ENCODE peak calls at places on chromosomes 2 and 18, in seven cellular contexts. L is COR-L47, R is NCI-H2081, A is foreskin fibroblast, P is hepatocyte, U is pancreas, T is endothelial cell of umbilical vein. Z is an unnamed sample.

GRCh38 chr2:11397046-11397445 is 52.6 kb upstream of the ROCK2 start:
- DNase-seq in L (no peak), R (no peak), A (no peak), P (no peak), U (no peak), T (no peak), Z (no peak)

GRCh38 chr2:71882949-71883472 is 264.7 kb downstream of the CYP26B1 start:
- DNase-seq in L (peak), R (no peak), A (peak), P (peak), U (peak), T (peak), Z (no peak)

GRCh38 chr18:3264362-3264761 is 2.4 kb downstream of the MYL12B start:
- DNase-seq in L (no peak), R (no peak), A (no peak), P (peak), U (no peak), T (no peak), Z (no peak)

GRCh38 chr2:155377178-155377780 is 678.8 kb downstream of the KCNJ3 start:
- DNase-seq in L (peak), R (peak), A (no peak), P (peak), U (no peak), T (peak), Z (peak)

GRCh38 chr18:68072744-68073143 is 556.2 kb upstream of the DSEL start:
- DNase-seq in L (no peak), R (no peak), A (no peak), P (no peak), U (no peak), T (no peak), Z (no peak)

GRCh38 chr2:134446431-134447091 is 192.7 kb downstream of the MGAT5 start:
- DNase-seq in L (no peak), R (no peak), A (peak), P (no peak), U (no peak), T (peak), Z (no peak)

GRCh38 chr18:57533901-57534300 is 52.6 kb downstream of the FECH start:
- DNase-seq in L (no peak), R (no peak), A (no peak), P (no peak), U (no peak), T (no peak), Z (no peak)

GRCh38 chr2:9556121-9556869 is 665 bp upstream of the ADAM17 start:
- DNase-seq in L (no peak), R (no peak), A (no peak), P (no peak), U (no peak), T (peak), Z (peak)

GRCh38 chr18:1015777-1016176 is 111.1 kb downstream of the ADCYAP1 start:
- DNase-seq in L (no peak), R (no peak), A (no peak), P (no peak), U (no peak), T (no peak), Z (no peak)

GRCh38 chr2:235050992-235051351 is 99.2 kb downstream of the SH3BP4 start:
- DNase-seq in L (peak), R (peak), A (peak), P (peak), U (peak), T (peak), Z (peak)

GRCh38 chr18:58394046-58394445 is 234.8 kb downstream of the ALPK2 start:
- DNase-seq in L (no peak), R (no peak), A (no peak), P (no peak), U (no peak), T (no peak), Z (no peak)

GRCh38 chr2:205934443-205934842 is 151.5 kb downstream of the INO80D start:
- DNase-seq in L (no peak), R (no peak), A (no peak), P (no peak), U (no peak), T (no peak), Z (no peak)

GRCh38 chr2:47559079-47559684 is 156.2 kb downstream of the MSH2 start:
- DNase-seq in L (no peak), R (no peak), A (peak), P (peak), U (no peak), T (no peak), Z (no peak)

GRCh38 chr2:239244625-239245024 is 156.2 kb downstream of the HDAC4 start:
- DNase-seq in L (no peak), R (no peak), A (no peak), P (no peak), U (no peak), T (no peak), Z (no peak)

GRCh38 chr2:31992025-31992566 is 18.7 kb downstream of the MEMO1 start:
- DNase-seq in L (no peak), R (no peak), A (no peak), P (no peak), U (no peak), T (no peak), Z (no peak)

GRCh38 chr2:177799531-177799930 is 273.0 kb downstream of the PDE11A start:
- DNase-seq in L (peak), R (peak), A (no peak), P (peak), U (no peak), T (peak), Z (peak)

GRCh38 chr2:70679244-70679643 is 88.8 kb downstream of the ADD2 start:
- DNase-seq in L (no peak), R (no peak), A (no peak), P (no peak), U (no peak), T (no peak), Z (no peak)

GRCh38 chr2:96092896-96093295 is 23.5 kb downstream of the ADRA2B start:
- DNase-seq in L (no peak), R (no peak), A (no peak), P (no peak), U (peak), T (no peak), Z (no peak)

GRCh38 chr18:51077217-51077616 is 47.2 kb downstream of the SMAD4 start:
- DNase-seq in L (no peak), R (no peak), A (peak), P (no peak), U (no peak), T (no peak), Z (no peak)

GRCh38 chr2:5076599-5076998 is 615.6 kb upstream of the SOX11 start:
- DNase-seq in L (no peak), R (no peak), A (no peak), P (no peak), U (no peak), T (no peak), Z (no peak)

GRCh38 chr2:121809607-121810006 is 54.2 kb downstream of the TSN start:
- DNase-seq in L (no peak), R (no peak), A (no peak), P (no peak), U (no peak), T (no peak), Z (no peak)

GRCh38 chr2:17373041-17373440 is 145.2 kb downstream of the RAD51AP2 start:
- DNase-seq in L (no peak), R (no peak), A (peak), P (no peak), U (no peak), T (no peak), Z (no peak)

GRCh38 chr2:32735370-32735769 is 107.5 kb downstream of the TTC27 start:
- DNase-seq in L (no peak), R (no peak), A (no peak), P (no peak), U (no peak), T (no peak), Z (no peak)

GRCh38 chr2:188984126-188984525 is 10.0 kb downstream of the COL3A1 start:
- DNase-seq in L (no peak), R (no peak), A (no peak), P (no peak), U (no peak), T (peak), Z (no peak)

GRCh38 chr2:217858519-217859466 is 144.0 kb downstream of the TNS1 start:
- DNase-seq in L (no peak), R (no peak), A (peak), P (peak), U (no peak), T (peak), Z (no peak)

GRCh38 chr2:138090330-138090729 is 126.1 kb downstream of the HNMT start:
- DNase-seq in L (peak), R (no peak), A (peak), P (peak), U (no peak), T (peak), Z (peak)

GRCh38 chr2:144402282-144402681 is 117.6 kb downstream of the ZEB2 start:
- DNase-seq in L (no peak), R (no peak), A (no peak), P (no peak), U (no peak), T (no peak), Z (no peak)

GRCh38 chr2:160324161-160324768 is 124.2 kb upstream of the ITGB6 start:
- DNase-seq in L (peak), R (peak), A (peak), P (peak), U (peak), T (peak), Z (peak)

GRCh38 chr2:145123606-145124005 is 603.7 kb upstream of the ZEB2 start:
- DNase-seq in L (no peak), R (no peak), A (peak), P (peak), U (no peak), T (no peak), Z (no peak)

GRCh38 chr2:16623046-16623445 is 42.6 kb downstream of the CYRIA start:
- DNase-seq in L (no peak), R (no peak), A (no peak), P (no peak), U (no peak), T (no peak), Z (no peak)

GRCh38 chr2:176461098-176461497 is 191.9 kb downstream of the MTX2 start:
- DNase-seq in L (no peak), R (no peak), A (no peak), P (no peak), U (no peak), T (no peak), Z (no peak)

GRCh38 chr2:176039375-176039774 is 37.3 kb upstream of the LNPK start:
- DNase-seq in L (no peak), R (no peak), A (no peak), P (no peak), U (no peak), T (no peak), Z (no peak)

GRCh38 chr18:34697891-34698290 is 12.2 kb upstream of the DTNA start:
- DNase-seq in L (no peak), R (no peak), A (no peak), P (no peak), U (no peak), T (no peak), Z (no peak)

GRCh38 chr2:62473428-62473827 is 32.6 kb downstream of the TMEM17 start:
- DNase-seq in L (no peak), R (no peak), A (no peak), P (no peak), U (no peak), T (no peak), Z (no peak)

GRCh38 chr2:42492691-42493467 is 903 bp downstream of the KCNG3 start:
- DNase-seq in L (peak), R (peak), A (no peak), P (peak), U (peak), T (no peak), Z (no peak)

GRCh38 chr2:3008551-3009498 is 368.8 kb downstream of the EIPR1 start:
- DNase-seq in L (no peak), R (no peak), A (no peak), P (no peak), U (no peak), T (no peak), Z (no peak)

GRCh38 chr2:232369126-232369955 is 9.2 kb upstream of the ALPP start:
- DNase-seq in L (no peak), R (no peak), A (no peak), P (peak), U (peak), T (no peak), Z (no peak)

GRCh38 chr18:53798516-53798915 is 426.0 kb downstream of the MBD2 start:
- DNase-seq in L (no peak), R (no peak), A (no peak), P (no peak), U (no peak), T (no peak), Z (no peak)

GRCh38 chr2:180990337-180990736 is 9.9 kb downstream of the UBE2E3 start:
- DNase-seq in L (no peak), R (no peak), A (no peak), P (no peak), U (no peak), T (no peak), Z (no peak)

Z was measured in Jurkat, Clone E6-1.